ENCODE peak calls at places on chromosomes 7 and 10, in six cellular contexts. Q is GM12878, H is HepG2, W is K562, C is H1, Z is HCT116. T is an unnamed sample.

GRCh38 chr7:133828906-133829305 is 298.2 kb upstream of the LRGUK start:
- DNase-seq in Q (no peak), H (no peak), W (no peak), C (no peak), Z (no peak), T (no peak)

GRCh38 chr10:34024708-34025425 is 690.4 kb upstream of the NRP1 start:
- DNase-seq in Q (no peak), H (no peak), W (peak; percentile 20), C (peak; percentile 62), Z (peak; percentile 29), T (peak; percentile 9)

GRCh38 chr7:126450269-126450671 is 802.5 kb downstream of the GRM8 start:
- DNase-seq in Q (peak; percentile 75), H (no peak), W (no peak), C (no peak), Z (no peak), T (no peak)

GRCh38 chr7:110774066-110774465 is 316.9 kb upstream of the LRRN3 start:
- DNase-seq in Q (no peak), H (no peak), W (no peak), C (no peak), Z (no peak), T (no peak)

GRCh38 chr7:99193527-99194214 is 14.2 kb downstream of the KPNA7 start:
- DNase-seq in Q (no peak), H (no peak), W (no peak), C (no peak), Z (no peak), T (no peak)

GRCh38 chr10:124703778-124704427 is 40.3 kb downstream of the FAM53B start:
- DNase-seq in Q (no peak), H (no peak), W (no peak), C (no peak), Z (no peak), T (no peak)

GRCh38 chr7:151008511-151009323 is 15.6 kb downstream of the ATG9B start:
- DNase-seq in Q (peak; percentile 39), H (peak; percentile 47), W (peak; percentile 98), C (peak; percentile 99), Z (peak; percentile 87), T (no peak)

GRCh38 chr7:80711521-80711920 is 73.1 kb downstream of the CD36 start:
- DNase-seq in Q (no peak), H (no peak), W (no peak), C (no peak), Z (no peak), T (no peak)

GRCh38 chr10:10092581-10092980 is 925.1 kb upstream of the CELF2 start:
- DNase-seq in Q (no peak), H (no peak), W (no peak), C (peak; percentile 45), Z (no peak), T (no peak)

GRCh38 chr10:34343764-34344163 is 471.3 kb downstream of the PARD3 start:
- DNase-seq in Q (no peak), H (no peak), W (no peak), C (no peak), Z (no peak), T (no peak)

GRCh38 chr10:86592413-86592812 is 61.9 kb upstream of the OPN4 start:
- DNase-seq in Q (no peak), H (peak; percentile 23), W (no peak), C (no peak), Z (no peak), T (no peak)

GRCh38 chr7:100655908-100656674 is at the start of gene ACTL6B:
- DNase-seq in Q (no peak), H (no peak), W (peak; percentile 100), C (peak; percentile 99), Z (no peak), T (no peak)

GRCh38 chr7:159144756-159145543 is at the start of gene VIPR2:
- DNase-seq in Q (no peak), H (no peak), W (no peak), C (peak; percentile 78), Z (no peak), T (no peak)

GRCh38 chr10:48778193-48778857 is 93.7 kb downstream of the WDFY4 start:
- DNase-seq in Q (no peak), H (no peak), W (no peak), C (no peak), Z (no peak), T (no peak)

GRCh38 chr7:41893656-41894055 is 190.8 kb upstream of the INHBA start:
- DNase-seq in Q (no peak), H (no peak), W (no peak), C (no peak), Z (no peak), T (no peak)

GRCh38 chr10:122141821-122142651 is 129.1 kb upstream of the BTBD16 start:
- DNase-seq in Q (no peak), H (no peak), W (no peak), C (no peak), Z (no peak), T (no peak)
- TF ChIP-seq ZNF274 in Q (no peak), H (no peak), W (no peak), C (no peak), Z (no peak), T (no peak)

GRCh38 chr10:128078136-128078969 is 47.9 kb downstream of the MKI67 start:
- DNase-seq in Q (no peak), H (peak; percentile 28), W (peak; percentile 48), C (peak; percentile 88), Z (peak; percentile 28), T (peak; percentile 15)
- TF ChIP-seq ZNF274 in Q (no peak), H (no peak), W (no peak), C (no peak), Z (no peak), T (no peak)

GRCh38 chr7:116689787-116690186 is 17.8 kb downstream of the MET start:
- DNase-seq in Q (no peak), H (no peak), W (no peak), C (no peak), Z (no peak), T (no peak)
- TF ChIP-seq ZNF274 in Q (no peak), H (no peak), W (no peak), C (no peak), Z (no peak), T (no peak)

GRCh38 chr10:79053081-79053434 is 15.7 kb upstream of the ZMIZ1 start:
- DNase-seq in Q (no peak), H (no peak), W (no peak), C (no peak), Z (no peak), T (no peak)

GRCh38 chr10:79053481-79054202 is 15.1 kb upstream of the ZMIZ1 start:
- DNase-seq in Q (no peak), H (no peak), W (no peak), C (no peak), Z (no peak), T (no peak)

GRCh38 chr10:79051766-79052165 is 17.0 kb upstream of the ZMIZ1 start:
- DNase-seq in Q (no peak), H (no peak), W (no peak), C (no peak), Z (no peak), T (no peak)

GRCh38 chr10:79050896-79051555 is 17.7 kb upstream of the ZMIZ1 start:
- DNase-seq in Q (no peak), H (no peak), W (no peak), C (no peak), Z (no peak), T (no peak)

GRCh38 chr10:79052311-79053080 is 16.3 kb upstream of the ZMIZ1 start:
- DNase-seq in Q (no peak), H (peak; percentile 52), W (peak; percentile 62), C (no peak), Z (no peak), T (no peak)
- TF ChIP-seq ZNF274 in Q (no peak), H (no peak), W (no peak), C (no peak), Z (no peak), T (no peak)

DNA sequence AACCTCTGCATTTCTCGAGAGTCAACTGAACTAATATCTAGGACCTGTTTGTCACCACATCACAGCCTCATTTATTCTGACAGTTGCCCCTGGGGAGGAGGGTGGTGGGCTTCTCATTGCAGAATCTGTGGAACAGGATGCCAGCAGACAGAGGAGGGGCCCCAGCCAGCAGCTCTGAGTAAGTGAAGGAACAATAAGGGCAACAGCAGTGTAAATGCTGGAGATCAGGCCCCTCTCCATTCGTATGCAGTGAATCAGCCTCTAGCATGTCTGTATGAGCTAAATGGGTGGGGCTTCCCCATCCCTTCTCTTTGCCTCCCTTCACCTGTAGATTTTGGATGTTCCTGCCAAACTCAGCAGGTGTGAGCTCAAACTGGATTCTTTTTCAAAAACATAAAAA is 7.7 kb upstream of the CPVL start:
- DNase-seq in Q (no peak), H (no peak), W (no peak), C (no peak), Z (no peak), T (no peak)
- TF ChIP-seq ZNF274 in Q (no peak), H (no peak), W (no peak), C (no peak), Z (no peak), T (no peak)

GRCh38 chr7:3083350-3083749 is 39.7 kb upstream of the CARD11 start:
- DNase-seq in Q (no peak), H (no peak), W (no peak), C (no peak), Z (no peak), T (no peak)
- TF ChIP-seq ZNF274 in Q (no peak), H (no peak), W (no peak), C (no peak), Z (no peak), T (no peak)

DNA sequence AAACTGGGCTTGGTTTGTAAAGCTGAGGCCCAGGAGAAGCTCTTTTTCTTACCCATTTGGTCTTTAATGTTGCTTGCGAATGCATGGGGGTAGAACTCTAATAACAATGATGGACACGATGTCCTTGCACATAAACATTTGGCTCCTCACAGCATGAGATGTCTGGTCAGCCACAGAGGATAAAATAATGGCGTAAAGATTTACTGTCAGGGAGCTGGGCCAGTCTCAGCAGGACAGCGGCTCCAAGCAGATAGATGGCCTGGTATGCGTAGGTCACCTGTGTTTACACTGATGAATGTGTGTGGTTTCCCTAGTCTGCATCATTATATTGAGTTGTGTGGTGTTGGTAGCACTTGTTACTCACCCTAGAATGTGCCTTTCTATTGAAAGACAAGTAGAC is 537.4 kb downstream of the CNTNAP2 start:
- DNase-seq in Q (no peak), H (no peak), W (no peak), C (no peak), Z (no peak), T (no peak)
- TF ChIP-seq ZNF274 in Q (no peak), H (no peak), W (no peak), C (no peak), Z (no peak), T (no peak)

T was measured in NT2/D1.